ENCODE peak calls at places on chromosomes 13 and 19, in six cellular contexts. D is A549, R is GM12878, G is HepG2, B is K562, J is endothelial cell of umbilical vein. M is an unnamed sample.

GRCh38 chr19:4467835-4468234 is 4.3 kb upstream of the HDGFL2 start:
- DNase-seq in B (no peak), J (no peak), R (no peak), D (no peak), G (no peak), M (no peak)

GRCh38 chr19:55070755-55071502 is 4.7 kb upstream of the EPS8L1 start:
- DNase-seq in R (no peak), B (peak), G (no peak), J (no peak), D (peak), M (peak)

GRCh38 chr13:79667771-79668170 is 186.8 kb downstream of the NDFIP2 start:
- DNase-seq in J (no peak), R (no peak), B (no peak), D (no peak), G (no peak), M (no peak)

GRCh38 chr19:12769689-12770088 is 5.7 kb downstream of the HOOK2 start:
- DNase-seq in B (no peak), D (no peak), J (no peak), R (no peak), G (no peak), M (no peak)

GRCh38 chr19:31511696-31512095 is 162.5 kb upstream of the TSHZ3 start:
- DNase-seq in J (no peak), R (no peak), G (no peak), D (no peak), B (no peak), M (no peak)

GRCh38 chr19:11047856-11048255 is 41.4 kb upstream of the LDLR start:
- DNase-seq in B (no peak), J (no peak), R (no peak), G (no peak), D (no peak), M (no peak)

GRCh38 chr13:70034280-70034679 is 73.3 kb upstream of the ATXN8OS start:
- DNase-seq in B (no peak), J (no peak), G (no peak), D (no peak), R (no peak), M (no peak)

GRCh38 chr13:27770809-27771208 is 21.5 kb upstream of the GSX1 start:
- DNase-seq in G (peak), J (peak), R (no peak), B (peak), D (peak), M (peak)

GRCh38 chr19:28960986-28961705 is 251.8 kb downstream of the UQCRFS1 start:
- DNase-seq in D (no peak), J (no peak), R (no peak), B (no peak), G (no peak), M (no peak)

GRCh38 chr19:33554391-33554790 is 32.8 kb upstream of the PEPD start:
- DNase-seq in R (no peak), J (no peak), G (no peak), D (no peak), B (no peak), M (no peak)

GRCh38 chr19:46404884-46405658 is 8.3 kb downstream of the CCDC8 start:
- DNase-seq in J (no peak), G (peak), B (peak), D (peak), R (no peak), M (peak)

GRCh38 chr19:46408611-46409039 is 4.7 kb downstream of the CCDC8 start:
- DNase-seq in J (no peak), G (peak), R (no peak), D (no peak), B (no peak), M (peak)

GRCh38 chr19:46407891-46408426 is 5.4 kb downstream of the CCDC8 start:
- DNase-seq in D (no peak), J (no peak), G (no peak), B (no peak), R (no peak), M (no peak)

GRCh38 chr19:46402725-46403124 is 10.6 kb downstream of the CCDC8 start:
- DNase-seq in G (no peak), B (no peak), J (no peak), D (no peak), R (no peak), M (no peak)

DNA sequence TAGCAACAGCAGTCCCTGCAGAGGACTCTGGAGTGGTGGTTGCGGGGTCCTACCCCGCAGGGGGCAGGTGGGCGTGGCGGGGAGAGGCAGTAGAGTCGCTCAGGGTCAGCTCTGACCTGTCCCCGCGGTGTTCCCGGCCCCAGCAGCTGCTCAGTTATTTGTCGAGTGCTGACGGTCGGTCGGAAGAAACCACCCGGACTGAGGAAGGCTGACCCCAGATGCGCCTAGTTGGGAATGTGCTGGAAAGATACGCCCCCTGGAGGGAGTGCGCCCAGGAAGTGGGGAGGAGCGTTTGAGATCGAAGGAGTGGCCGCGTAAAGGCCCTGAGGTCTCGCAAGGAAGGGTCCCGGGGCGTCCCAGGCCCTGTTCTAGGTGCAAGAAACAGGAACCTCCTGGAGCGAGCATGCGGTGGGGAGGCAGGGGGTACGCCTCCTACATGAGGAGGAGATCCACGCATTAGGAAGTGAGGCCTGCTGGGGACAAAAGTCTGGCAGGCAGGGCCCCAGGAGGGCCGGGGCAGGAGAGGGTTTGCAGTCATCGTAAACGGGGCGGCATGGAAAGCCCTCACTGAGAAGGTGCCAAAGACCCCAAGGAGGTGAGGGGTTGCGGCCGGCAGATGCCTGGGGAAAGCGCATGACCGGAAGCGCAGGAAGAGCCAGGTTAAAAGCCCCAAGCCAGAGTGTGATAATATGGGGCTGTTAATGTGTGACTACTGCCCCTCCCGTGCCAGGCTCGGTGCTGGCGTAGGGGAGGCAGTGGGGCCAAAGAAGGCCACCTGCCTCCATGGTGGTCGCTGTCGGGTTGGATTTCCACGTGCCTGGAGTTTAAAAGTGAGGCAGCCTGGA is 9.1 kb downstream of the CCDC8 start:
- DNase-seq in R (no peak), D (peak), J (no peak), G (peak), B (peak), M (peak)
- TF ChIP-seq POLR2A in R (no peak), D (peak), J (no peak), G (peak), B (no peak), M (no peak)

GRCh38 chr13:26423634-26424033 is 133.8 kb upstream of the WASF3 start:
- DNase-seq in J (no peak), R (no peak), G (no peak), B (no peak), D (no peak), M (no peak)

GRCh38 chr13:26424181-26424580 is 133.3 kb upstream of the WASF3 start:
- DNase-seq in R (no peak), J (no peak), B (no peak), G (no peak), D (no peak), M (no peak)

GRCh38 chr13:26420282-26420960 is 137.1 kb upstream of the WASF3 start:
- DNase-seq in B (no peak), R (no peak), J (no peak), D (no peak), G (peak), M (no peak)

GRCh38 chr13:26422036-26422435 is 135.4 kb upstream of the WASF3 start:
- DNase-seq in G (no peak), B (no peak), J (no peak), R (no peak), D (no peak), M (no peak)

DNA sequence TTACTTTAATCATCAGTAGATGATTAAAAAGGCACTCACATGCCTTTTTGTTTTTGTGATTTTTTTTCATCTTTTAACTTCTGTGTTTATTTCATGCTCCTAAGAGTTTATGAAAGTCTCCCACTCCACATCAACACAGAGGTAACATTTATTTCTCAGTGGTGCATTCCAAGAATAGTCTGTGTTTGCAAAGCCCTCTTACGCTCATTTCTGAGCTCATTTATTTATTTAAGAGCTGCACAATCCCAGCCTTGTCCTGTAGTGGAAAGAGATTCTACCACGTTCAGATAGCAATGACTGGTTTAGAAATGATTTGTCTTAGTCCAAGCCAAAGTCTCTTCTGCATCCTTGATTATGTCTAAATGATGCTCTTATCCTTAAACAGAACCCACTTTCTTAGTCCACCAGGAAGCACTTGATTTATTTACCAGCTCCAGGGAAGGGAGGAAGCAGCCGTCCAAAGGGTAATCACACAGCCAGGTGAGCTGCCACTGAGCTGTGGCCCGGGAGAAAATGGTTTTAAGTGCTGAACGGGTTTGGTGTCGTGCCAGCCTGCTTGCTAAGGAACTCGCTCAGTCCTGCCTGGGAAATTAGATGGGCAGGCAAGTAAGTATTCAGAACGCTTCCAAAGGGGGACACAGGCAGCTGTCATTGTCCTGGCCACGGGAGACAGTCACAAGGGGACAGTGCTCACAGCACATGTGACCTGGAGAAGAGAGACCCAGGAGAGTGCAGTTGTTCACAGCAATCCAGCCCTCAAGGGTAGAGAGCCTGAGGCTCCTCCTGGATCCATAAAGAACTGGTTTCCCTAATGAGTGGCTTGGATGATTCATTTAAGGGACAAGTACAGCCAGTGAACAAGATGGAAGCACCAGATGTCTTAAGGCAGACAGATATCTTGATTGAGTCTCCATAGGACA is 131.8 kb upstream of the WASF3 start:
- DNase-seq in R (no peak), G (peak), J (no peak), B (no peak), D (no peak), M (no peak)
- TF ChIP-seq MYC in R (no peak), G (no peak), J (no peak), B (no peak), D (no peak), M (no peak)

DNA sequence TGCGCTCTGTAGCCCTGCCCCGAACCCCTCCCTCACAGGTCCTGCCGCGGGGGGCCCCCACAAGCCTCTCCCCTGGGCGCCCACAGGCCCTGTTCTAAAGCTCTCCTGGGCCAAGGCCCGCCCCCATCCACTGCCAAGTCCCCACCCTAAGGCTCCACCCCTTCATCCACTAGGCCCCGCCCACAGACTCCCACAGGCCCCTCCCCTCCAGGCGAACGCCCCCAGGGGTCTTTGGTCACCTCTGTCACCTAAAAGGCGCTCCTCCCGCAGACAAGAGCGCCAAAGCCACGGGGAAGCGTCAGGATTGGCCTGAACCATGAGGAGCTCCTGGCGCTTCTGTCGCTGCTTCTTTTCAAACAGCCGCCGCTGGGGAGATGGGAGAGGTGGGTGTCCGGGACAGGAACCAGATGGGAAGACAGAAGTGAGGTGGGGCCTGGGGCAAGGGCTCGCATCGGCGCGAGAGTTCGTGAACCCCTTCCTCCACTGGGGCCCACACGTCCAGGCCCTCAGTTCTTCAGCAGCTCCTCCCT is 2.3 kb downstream of the TULP2 start:
- DNase-seq in R (no peak), J (no peak), G (no peak), B (peak), D (no peak), M (no peak)
- H3K4me3 ChIP-seq in R (peak), J (no peak), G (peak), B (peak), D (no peak), M (no peak)

GRCh38 chr19:15290149-15290548 is 42.2 kb downstream of the BRD4 start:
- DNase-seq in R (no peak), J (no peak), G (no peak), D (no peak), B (no peak), M (no peak)

GRCh38 chr19:15286688-15287355 is 45.5 kb downstream of the BRD4 start:
- DNase-seq in R (no peak), D (no peak), G (no peak), B (no peak), J (peak), M (no peak)

GRCh38 chr19:15289673-15290072 is 42.7 kb downstream of the BRD4 start:
- DNase-seq in G (no peak), B (no peak), J (no peak), R (no peak), D (no peak), M (no peak)

GRCh38 chr19:15287496-15287895 is 44.8 kb downstream of the BRD4 start:
- DNase-seq in J (no peak), D (no peak), B (no peak), R (no peak), G (no peak), M (no peak)

GRCh38 chr19:15288146-15288963 is 44.0 kb downstream of the BRD4 start:
- DNase-seq in G (no peak), J (peak), R (no peak), D (no peak), B (no peak), M (peak)
- TF ChIP-seq POLR2A in G (no peak), J (no peak), R (no peak), D (no peak), B (no peak), M (no peak)

GRCh38 chr13:95382411-95382810 is 81.2 kb upstream of the ABCC4 start:
- DNase-seq in J (no peak), R (no peak), G (no peak), B (no peak), D (no peak), M (no peak)
- TF ChIP-seq MYC in J (no peak), R (no peak), G (no peak), B (no peak), D (no peak), M (no peak)

DNA sequence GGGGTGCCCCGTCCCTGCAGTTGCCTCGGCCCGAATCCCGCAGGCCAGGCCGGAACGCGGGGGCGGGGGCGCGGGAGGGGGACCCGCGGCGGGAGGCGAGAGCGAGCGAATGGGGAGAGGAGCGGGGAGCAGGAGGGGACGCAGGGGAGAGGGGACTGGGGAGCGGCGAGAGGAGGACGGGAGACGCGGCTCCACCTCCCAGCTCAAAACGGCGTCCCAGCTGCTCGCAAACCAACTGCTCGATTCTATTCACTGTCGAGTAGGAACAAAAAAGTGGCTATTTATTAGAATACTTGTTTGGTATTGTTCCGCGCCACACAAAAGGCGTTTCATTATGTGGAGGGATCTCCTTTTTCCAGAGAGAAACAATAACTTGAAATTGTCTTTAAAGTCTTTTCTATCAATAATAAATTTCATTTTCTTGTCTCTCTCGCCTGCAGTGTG is 10.6 kb upstream of the SOX1 start:
- DNase-seq in R (no peak), J (no peak), D (no peak), G (no peak), B (no peak), M (no peak)
- H3K4me3 ChIP-seq in R (no peak), J (no peak), D (no peak), G (no peak), B (no peak), M (no peak)

GRCh38 chr19:19191920-19192882 is at the start of the genes BORCS8 and RFXANK:
- DNase-seq in G (peak), D (peak), R (peak), B (peak), J (peak), M (peak)
- TF ChIP-seq POLR2A in G (peak), D (peak), R (peak), B (peak), J (peak), M (peak)

DNA sequence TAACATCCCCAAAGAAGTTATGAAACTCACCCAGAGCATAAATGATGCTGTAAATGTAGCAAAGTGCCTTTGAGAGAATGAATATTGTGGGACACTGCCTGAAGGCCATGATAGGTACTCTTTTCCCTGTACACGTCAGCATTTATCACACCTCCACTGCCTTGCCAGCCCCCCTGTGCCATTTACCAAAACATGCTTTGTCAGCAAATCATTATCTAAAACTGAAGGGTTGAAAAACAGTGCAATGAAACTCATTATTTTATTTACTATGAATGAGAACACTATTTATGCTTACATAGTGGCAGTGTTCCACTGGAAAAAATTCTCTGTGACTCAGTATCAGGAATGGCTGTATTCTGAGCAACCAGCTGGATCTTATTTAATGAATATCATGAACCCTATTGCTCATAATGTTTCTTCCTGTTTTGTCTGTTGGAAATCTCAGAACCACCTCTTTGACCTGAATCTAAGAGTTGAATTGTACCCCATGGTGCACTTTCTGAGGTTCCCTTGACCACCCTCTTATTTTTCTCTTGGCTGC is 564.1 kb downstream of the DCT start:
- DNase-seq in R (no peak), D (no peak), B (no peak), J (no peak), G (no peak), M (no peak)
- TF ChIP-seq MYC in R (no peak), D (no peak), B (no peak), J (no peak), G (no peak), M (no peak)